ENCODE peak calls at places on chromosomes 1 and 21, in six cellular contexts. W is left lung, J is AG08395, U is occipital lobe, H is foreskin keratinocyte, S is left ventricle myocardium inferior. E is an unnamed sample.
A peak's percentile ranks its signal among the peaks of the same experiment; 100 is the strongest.

GRCh38 chr1:116415699-116416533 is 42.9 kb downstream of the ATP1A1 start:
- DNase-seq in W (no peak), J (no peak), U (peak; percentile 64), H (no peak), S (peak; percentile 40), E (no peak)

GRCh38 chr1:156511656-156512055 is 11.1 kb upstream of the MEF2D start:
- DNase-seq in W (no peak), J (no peak), U (no peak), H (no peak), S (no peak), E (peak; percentile 86)

GRCh38 chr1:16250547-16251251 is 13.7 kb upstream of the CPLANE2 start:
- DNase-seq in W (no peak), J (peak; percentile 67), U (no peak), H (no peak), S (no peak), E (peak; percentile 74)

GRCh38 chr1:12580054-12580887 is 37.7 kb downstream of the DHRS3 start:
- DNase-seq in W (no peak), J (peak; percentile 80), U (no peak), H (no peak), S (no peak), E (peak; percentile 39)

GRCh38 chr1:234961468-234962339 is 166.9 kb downstream of the TOMM20 start:
- DNase-seq in W (no peak), J (peak; percentile 71), U (no peak), H (no peak), S (no peak), E (peak; percentile 99)

GRCh38 chr1:201758508-201759050 is 70.4 kb upstream of the IPO9 start:
- DNase-seq in W (no peak), J (no peak), U (no peak), H (no peak), S (no peak), E (no peak)

GRCh38 chr1:181206979-181207790 is 118.7 kb downstream of the IER5 start:
- DNase-seq in W (no peak), J (no peak), U (no peak), H (no peak), S (no peak), E (no peak)

GRCh38 chr21:45997495-45998275 is 16.1 kb downstream of the COL6A1 start:
- DNase-seq in W (peak; percentile 68), J (no peak), U (no peak), H (no peak), S (peak; percentile 15), E (no peak)

GRCh38 chr1:111323231-111323630 is 32.6 kb downstream of the CHIA start:
- DNase-seq in W (no peak), J (no peak), U (no peak), H (peak; percentile 87), S (no peak), E (no peak)

GRCh38 chr1:230424440-230425251 is 1.5 kb downstream of the PGBD5 start:
- DNase-seq in W (no peak), J (no peak), U (peak; percentile 31), H (peak; percentile 13), S (no peak), E (no peak)

GRCh38 chr1:76219589-76219914 is 145.0 kb downstream of the ST6GALNAC3 start:
- DNase-seq in W (no peak), J (no peak), U (no peak), H (no peak), S (no peak), E (no peak)

GRCh38 chr1:93394514-93394913 is 48.8 kb downstream of the DR1 start:
- DNase-seq in W (no peak), J (peak; percentile 10), U (no peak), H (peak; percentile 18), S (no peak), E (no peak)

GRCh38 chr21:14995695-14996490 is 68.9 kb downstream of the NRIP1 start:
- DNase-seq in W (no peak), J (no peak), U (no peak), H (peak; percentile 53), S (no peak), E (peak; percentile 29)

GRCh38 chr1:207414606-207415108 is 39.5 kb upstream of the CR2 start:
- DNase-seq in W (no peak), J (no peak), U (no peak), H (no peak), S (no peak), E (no peak)

GRCh38 chr21:44532165-44532564 is 7.8 kb downstream of the KRTAP10-1 start:
- DNase-seq in W (no peak), J (no peak), U (no peak), H (no peak), S (no peak), E (no peak)

E was measured in fibroblast of lung.